ENCODE peak calls at places on chromosome 15, in eight cellular contexts. L, B, J, A, R, N, X and G are unnamed samples.

GRCh38 chr15:71666723-71667122 is 143.6 kb upstream of the NR2E3 start:
- DNase-seq in L (no peak), B (no peak), J (no peak), A (no peak), R (no peak), N (no peak), X (no peak), G (no peak)

GRCh38 chr15:62020576-62021160 is 39.6 kb downstream of the VPS13C start:
- DNase-seq in L (no peak), B (no peak), J (no peak), A (no peak), R (no peak), N (no peak), X (no peak), G (no peak)

GRCh38 chr15:61796056-61796455 is 264.2 kb downstream of the VPS13C start:
- DNase-seq in L (no peak), B (no peak), J (no peak), A (no peak), R (no peak), N (no peak), X (no peak), G (peak; percentile 20)

GRCh38 chr15:68590721-68591389 is 12.1 kb downstream of the CORO2B start:
- DNase-seq in L (no peak), B (no peak), J (peak; percentile 65), A (no peak), R (no peak), N (no peak), X (peak; percentile 59), G (no peak)

GRCh38 chr15:66067687-66068086 is 185.9 kb downstream of the MEGF11 start:
- DNase-seq in L (no peak), B (no peak), J (no peak), A (no peak), R (no peak), N (no peak), X (no peak), G (no peak)

GRCh38 chr15:36252117-36252711 is 327.2 kb upstream of the CDIN1 start:
- DNase-seq in L (no peak), B (no peak), J (no peak), A (no peak), R (no peak), N (no peak), X (no peak), G (no peak)

GRCh38 chr15:26028086-26028740 is 165.1 kb upstream of the ATP10A start:
- DNase-seq in L (no peak), B (no peak), J (no peak), A (no peak), R (no peak), N (no peak), X (no peak), G (peak; percentile 20)

GRCh38 chr15:60217161-60217560 is 180.6 kb downstream of the ANXA2 start:
- DNase-seq in L (no peak), B (no peak), J (no peak), A (no peak), R (no peak), N (no peak), X (no peak), G (no peak)

GRCh38 chr15:31554261-31554660 is 227.6 kb downstream of the KLF13 start:
- DNase-seq in L (no peak), B (no peak), J (no peak), A (no peak), R (no peak), N (no peak), X (peak; percentile 9), G (peak; percentile 52)

GRCh38 chr15:22887157-22887951 is 48.9 kb downstream of the NIPA2 start:
- DNase-seq in L (no peak), B (no peak), J (peak; percentile 36), A (no peak), R (no peak), N (no peak), X (peak; percentile 39), G (peak; percentile 49)

GRCh38 chr15:41695750-41696436 is 35.7 kb downstream of the MGA start:
- DNase-seq in L (peak; percentile 38), B (no peak), J (no peak), A (no peak), R (no peak), N (peak; percentile 6), X (no peak), G (no peak)

GRCh38 chr15:50970524-50970923 is 62.0 kb downstream of the AP4E1 start:
- DNase-seq in L (no peak), B (no peak), J (no peak), A (no peak), R (no peak), N (no peak), X (no peak), G (no peak)

GRCh38 chr15:70486451-70487379 is 276.6 kb downstream of the UACA start:
- DNase-seq in L (peak; percentile 22), B (no peak), J (no peak), A (no peak), R (no peak), N (no peak), X (no peak), G (peak; percentile 74)